ENCODE peak calls at places on chromosome 22, in four cellular contexts. One of them, this sample, is unnamed. For H3K79me2, the result is how much of the 10 kb centered on the place peaks cover.

GRCh38 chr22:32396746-32397145 is 15.3 kb downstream of the RTCB start:
- DNase-seq in GM23338: no peak
- DNase-seq in fibroblast of lung: no peak
- DNase-seq in K562: no peak
- DNase-seq in this sample: no peak

GRCh38 chr22:27754247-27754887 is 47.2 kb downstream of the MN1 start:
- DNase-seq in K562: no peak
- DNase-seq in GM23338: no peak
- DNase-seq in fibroblast of lung: no peak
- DNase-seq in this sample: no peak

GRCh38 chr22:28817919-28818859 is 17.8 kb upstream of the XBP1 start:
- DNase-seq in fibroblast of lung: no peak
- DNase-seq in K562: no peak
- DNase-seq in GM23338: peak
- DNase-seq in this sample: peak

GRCh38 chr22:49827853-49828598 is at the start of gene BRD1:
- DNase-seq in K562: peak
- DNase-seq in GM23338: peak
- DNase-seq in fibroblast of lung: peak
- DNase-seq in this sample: peak

GRCh38 chr22:34502821-34503220 is 563.1 kb upstream of the ISX start:
- DNase-seq in GM23338: no peak
- DNase-seq in fibroblast of lung: no peak
- DNase-seq in K562: no peak
- DNase-seq in this sample: no peak

GRCh38 chr22:45129703-45130524 is 33.8 kb upstream of the NUP50 start:
- DNase-seq in GM23338: peak
- DNase-seq in fibroblast of lung: no peak
- DNase-seq in K562: no peak
- DNase-seq in this sample: no peak

GRCh38 chr22:44261861-44262595 is 50.7 kb downstream of the SHISAL1 start:
- DNase-seq in GM23338: no peak
- DNase-seq in K562: no peak
- DNase-seq in fibroblast of lung: no peak
- DNase-seq in this sample: no peak

GRCh38 chr22:44019846-44020245 is 4.3 kb upstream of the PARVB start:
- DNase-seq in fibroblast of lung: no peak
- DNase-seq in K562: no peak
- DNase-seq in GM23338: no peak
- DNase-seq in this sample: no peak

GRCh38 chr22:48743601-48744282 is 1083.9 kb downstream of the BRD1 start:
- DNase-seq in fibroblast of lung: no peak
- DNase-seq in K562: no peak
- DNase-seq in GM23338: no peak
- DNase-seq in this sample: no peak

GRCh38 chr22:32265882-32266767 is 11.0 kb upstream of the SLC5A4 start:
- DNase-seq in fibroblast of lung: peak
- DNase-seq in K562: peak
- DNase-seq in GM23338: peak
- DNase-seq in this sample: peak

GRCh38 chr22:19143967-19144400 is 467 bp downstream of the ESS2 start:
- DNase-seq in fibroblast of lung: peak
- DNase-seq in GM23338: no peak
- DNase-seq in K562: peak
- DNase-seq in this sample: peak

GRCh38 chr22:49838771-49839717 is 11.4 kb upstream of the BRD1 start:
- DNase-seq in GM23338: peak
- DNase-seq in K562: no peak
- DNase-seq in fibroblast of lung: no peak
- DNase-seq in this sample: no peak

GRCh38 chr22:31561238-31561887 is 65.0 kb downstream of the SFI1 start:
- DNase-seq in fibroblast of lung: peak
- DNase-seq in K562: peak
- DNase-seq in GM23338: peak
- DNase-seq in this sample: peak

GRCh38 chr22:46067159-46068111 is 82.9 kb upstream of the PPARA start:
- DNase-seq in K562: no peak
- DNase-seq in GM23338: no peak
- DNase-seq in fibroblast of lung: peak
- DNase-seq in this sample: no peak

GRCh38 chr22:28594784-28595324 is 84.8 kb downstream of the TTC28 start:
- DNase-seq in K562: peak
- DNase-seq in GM23338: peak
- DNase-seq in fibroblast of lung: peak
- DNase-seq in this sample: peak

GRCh38 chr22:37427128-37427710 is at the start of gene ELFN2:
- DNase-seq in GM23338: peak
- DNase-seq in fibroblast of lung: peak
- DNase-seq in K562: no peak
- DNase-seq in this sample: no peak

GRCh38 chr22:46911341-46911740 is 148.9 kb downstream of the TBC1D22A start:
- DNase-seq in fibroblast of lung: no peak
- DNase-seq in GM23338: no peak
- DNase-seq in K562: no peak
- DNase-seq in this sample: no peak

GRCh38 chr22:32801436-32802290 is at the start of gene TIMP3:
- DNase-seq in K562: peak
- DNase-seq in fibroblast of lung: peak
- DNase-seq in GM23338: peak
- DNase-seq in this sample: no peak

GRCh38 chr22:48926663-48927062 is 901.0 kb downstream of the BRD1 start:
- DNase-seq in GM23338: no peak
- DNase-seq in K562: no peak
- DNase-seq in fibroblast of lung: no peak
- DNase-seq in this sample: no peak

GRCh38 chr22:37043828-37044538 is 7.6 kb upstream of the KCTD17 start:
- DNase-seq in fibroblast of lung: peak
- DNase-seq in K562: peak
- DNase-seq in GM23338: peak
- DNase-seq in this sample: peak

GRCh38 chr22:46078241-46079092 is 71.9 kb upstream of the PPARA start:
- DNase-seq in K562: no peak
- DNase-seq in fibroblast of lung: peak
- DNase-seq in GM23338: peak
- DNase-seq in this sample: no peak

GRCh38 chr22:47177334-47177815 is 414.9 kb downstream of the TBC1D22A start:
- DNase-seq in fibroblast of lung: no peak
- DNase-seq in GM23338: no peak
- DNase-seq in K562: no peak
- DNase-seq in this sample: no peak

GRCh38 chr22:28072066-28072465 is 153.0 kb upstream of the PITPNB start:
- DNase-seq in GM23338: no peak
- DNase-seq in fibroblast of lung: no peak
- DNase-seq in K562: no peak
- DNase-seq in this sample: no peak

GRCh38 chr22:19664406-19664805 is 49.9 kb upstream of the SEPTIN5 start:
- DNase-seq in GM23338: no peak
- DNase-seq in K562: no peak
- DNase-seq in fibroblast of lung: no peak
- DNase-seq in this sample: no peak

GRCh38 chr22:27801616-27802388 is at the start of gene MN1:
- DNase-seq in K562: no peak
- DNase-seq in GM23338: peak
- DNase-seq in fibroblast of lung: peak
- DNase-seq in this sample: no peak

GRCh38 chr22:33049125-33049729 is 9.0 kb downstream of the SYN3 start:
- DNase-seq in GM23338: peak
- DNase-seq in fibroblast of lung: peak
- DNase-seq in K562: peak
- DNase-seq in this sample: peak

GRCh38 chr22:50146440-50147228 is 23.9 kb upstream of the PANX2 start:
- DNase-seq in GM23338: no peak
- DNase-seq in K562: peak
- DNase-seq in fibroblast of lung: peak
- DNase-seq in this sample: no peak

GRCh38 chr22:44085743-44086741 is 61.9 kb downstream of the PARVB start:
- DNase-seq in K562: peak
- DNase-seq in fibroblast of lung: peak
- DNase-seq in GM23338: peak
- DNase-seq in this sample: peak

GRCh38 chr22:37162221-37163095 is 12.7 kb upstream of the IL2RB start:
- DNase-seq in fibroblast of lung: no peak
- DNase-seq in K562: no peak
- DNase-seq in GM23338: no peak
- DNase-seq in this sample: no peak

GRCh38 chr22:47549741-47550340 is 787.4 kb downstream of the TBC1D22A start:
- DNase-seq in GM23338: no peak
- DNase-seq in K562: no peak
- DNase-seq in fibroblast of lung: no peak
- DNase-seq in this sample: no peak

GRCh38 chr22:50523806-50524663 is 1.4 kb downstream of the SCO2 start:
- DNase-seq in K562: no peak
- DNase-seq in GM23338: no peak
- DNase-seq in fibroblast of lung: no peak
- DNase-seq in this sample: no peak

GRCh38 chr22:47457021-47457420 is 694.6 kb downstream of the TBC1D22A start:
- DNase-seq in fibroblast of lung: no peak
- DNase-seq in GM23338: no peak
- DNase-seq in K562: no peak
- DNase-seq in this sample: no peak

GRCh38 chr22:32546480-32546879 is 71.9 kb downstream of the FBXO7 start:
- DNase-seq in fibroblast of lung: peak
- DNase-seq in GM23338: no peak
- DNase-seq in K562: no peak
- DNase-seq in this sample: no peak

GRCh38 chr22:38353142-38353629 is 36.0 kb upstream of the CSNK1E start:
- DNase-seq in fibroblast of lung: peak
- DNase-seq in GM23338: peak
- DNase-seq in K562: peak
- DNase-seq in this sample: peak

GRCh38 chr22:47146391-47146790 is 383.9 kb downstream of the TBC1D22A start:
- DNase-seq in K562: no peak
- DNase-seq in fibroblast of lung: no peak
- DNase-seq in GM23338: no peak
- DNase-seq in this sample: no peak

GRCh38 chr22:24503851-24504170 is 8.7 kb downstream of the UPB1 start:
- DNase-seq in GM23338: no peak
- DNase-seq in K562: no peak
- DNase-seq in fibroblast of lung: no peak
- DNase-seq in this sample: no peak

DNA sequence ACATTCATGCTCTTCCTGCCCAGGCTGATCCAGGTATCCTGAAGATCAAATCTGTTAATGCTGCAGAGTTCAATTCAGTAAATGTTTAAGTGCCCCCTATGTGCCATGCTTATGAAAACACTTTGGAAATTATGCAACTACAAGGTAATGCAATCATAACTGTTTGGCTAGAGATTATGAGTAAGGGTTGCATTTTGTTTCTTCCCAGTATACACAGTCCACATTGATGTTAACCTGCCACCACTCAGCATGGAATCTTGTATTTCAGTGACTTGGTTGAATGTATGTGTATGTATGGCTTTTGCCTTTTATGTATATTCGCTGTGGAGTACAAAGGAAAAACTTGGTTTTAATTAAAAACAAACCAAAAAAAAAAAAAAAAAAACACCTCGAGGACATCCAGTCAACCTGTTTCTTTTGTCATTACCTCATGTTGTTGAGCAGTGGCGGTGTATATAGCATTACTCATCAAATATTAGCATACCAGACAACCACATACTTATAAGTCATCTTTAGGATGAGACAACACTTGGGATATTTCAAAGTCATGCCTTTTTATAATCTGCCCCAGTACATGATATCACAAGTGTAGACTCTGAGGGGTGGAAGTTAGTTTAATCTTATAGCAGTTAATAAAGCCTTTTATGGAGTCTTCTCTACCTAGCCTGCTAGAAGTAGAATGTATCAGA is 86.1 kb upstream of the HORMAD2 start:
- DNase-seq in fibroblast of lung: peak
- DNase-seq in GM23338: no peak
- DNase-seq in K562: no peak
- DNase-seq in this sample: no peak
- TF ChIP-seq CTCF in fibroblast of lung: peak
- TF ChIP-seq CTCF in GM23338: no peak
- TF ChIP-seq CTCF in K562: no peak
- TF ChIP-seq CTCF in this sample: peak

DNA sequence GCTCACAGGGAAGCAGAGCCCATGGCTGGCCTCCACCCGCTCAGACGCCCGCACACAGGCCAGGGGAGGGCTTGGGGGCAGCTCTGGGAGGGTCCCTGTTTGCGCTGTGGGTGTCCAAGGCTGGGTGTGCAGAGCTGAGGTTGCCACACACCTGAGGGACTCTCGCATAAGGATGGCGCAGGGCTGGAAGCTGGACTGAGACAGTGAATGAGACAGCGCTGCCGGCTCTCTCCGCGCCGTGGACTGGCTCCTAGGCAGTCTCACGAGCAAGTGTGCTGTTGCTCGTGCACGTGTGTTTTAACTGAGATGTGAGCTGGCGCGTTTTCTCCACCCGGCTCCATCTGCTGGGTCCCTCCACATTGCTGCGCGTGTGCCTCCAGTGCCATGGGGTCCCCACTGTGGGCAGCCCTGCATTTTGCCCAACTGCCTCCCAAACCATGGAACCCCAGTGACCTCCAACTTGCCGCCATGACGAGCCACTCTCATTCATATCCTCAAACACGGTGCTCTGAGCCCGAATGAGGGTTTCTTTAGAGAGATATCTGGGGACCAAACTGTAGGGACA is 4.2 kb upstream of the BID start:
- DNase-seq in fibroblast of lung: no peak
- DNase-seq in K562: no peak
- DNase-seq in GM23338: no peak
- DNase-seq in this sample: no peak
- H3K4me3 ChIP-seq in fibroblast of lung: no peak
- H3K4me3 ChIP-seq in K562: no peak
- H3K4me3 ChIP-seq in GM23338: no peak
- H3K4me3 ChIP-seq in this sample: peak

DNA sequence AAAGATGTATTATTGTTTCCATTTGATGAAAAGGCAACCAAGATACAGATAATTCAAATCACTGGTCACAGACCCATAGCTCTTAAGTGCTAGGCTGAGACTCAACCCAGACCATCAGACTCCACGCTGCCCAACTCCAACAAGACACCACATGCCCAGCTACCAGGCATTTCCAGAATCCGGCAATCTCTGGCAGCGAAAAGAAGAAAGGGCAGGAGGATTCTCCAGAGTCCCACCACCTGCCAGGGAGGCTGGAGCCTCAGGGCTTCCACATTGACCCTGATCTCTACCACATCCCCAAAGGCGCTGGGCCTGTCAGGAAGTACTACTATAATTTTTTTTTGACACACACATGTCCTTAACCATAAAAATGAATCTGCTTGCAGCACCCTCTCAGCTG is 61.4 kb upstream of the ARFGAP3 start:
- DNase-seq in K562: no peak
- DNase-seq in GM23338: no peak
- DNase-seq in fibroblast of lung: no peak
- DNase-seq in this sample: no peak
- H3K79me2 ChIP-seq in K562: under half
- H3K79me2 ChIP-seq in GM23338: half or more
- H3K79me2 ChIP-seq in fibroblast of lung: under half
- H3K79me2 ChIP-seq in this sample: under half

DNA sequence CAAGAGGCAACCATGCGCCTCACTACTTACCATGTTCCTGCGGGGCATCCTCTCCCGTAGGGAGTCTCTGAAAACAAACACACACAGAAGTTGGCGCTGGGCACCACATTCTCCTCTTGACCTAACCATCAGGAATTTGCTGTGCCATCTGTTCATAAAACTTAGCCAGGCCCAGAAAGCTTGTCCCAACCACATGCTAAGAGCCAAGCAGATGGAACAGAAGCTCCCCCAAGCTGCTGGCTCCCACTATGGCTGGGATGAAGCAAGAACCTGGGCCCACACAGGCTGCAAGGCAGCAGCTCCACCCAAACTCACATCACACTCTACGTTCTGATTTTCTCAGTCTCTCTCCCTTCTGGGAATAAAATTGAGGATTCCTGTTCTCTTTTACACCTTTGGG is 17.4 kb downstream of the HPS4 start:
- DNase-seq in GM23338: no peak
- DNase-seq in K562: no peak
- DNase-seq in fibroblast of lung: no peak
- DNase-seq in this sample: no peak
- TF ChIP-seq CTCF in GM23338: no peak
- TF ChIP-seq CTCF in K562: no peak
- TF ChIP-seq CTCF in fibroblast of lung: no peak
- TF ChIP-seq CTCF in this sample: no peak